ENCODE peak calls at places on chromosome 4, in nine cellular contexts. One of them, this sample, is unnamed.

GRCh38 chr4:25787891-25788331 is 74.9 kb downstream of the SEL1L3 start:
- DNase-seq in astrocyte of the spinal cord: no peak
- DNase-seq in CD4-positive, alpha-beta memory T cell: no peak
- DNase-seq in NB4: peak
- DNase-seq in ELR: no peak
- DNase-seq in HTR-8/SVneo: no peak
- DNase-seq in endothelial cell of umbilical vein: no peak
- DNase-seq in SK-MEL-5: no peak
- DNase-seq in cardiac muscle cell: peak
- DNase-seq in this sample: no peak

GRCh38 chr4:142088906-142089305 is 452.5 kb downstream of the IL15 start:
- DNase-seq in astrocyte of the spinal cord: peak
- DNase-seq in endothelial cell of umbilical vein: no peak
- DNase-seq in HTR-8/SVneo: peak
- DNase-seq in SK-MEL-5: no peak
- DNase-seq in ELR: peak
- DNase-seq in NB4: no peak
- DNase-seq in CD4-positive, alpha-beta memory T cell: no peak
- DNase-seq in cardiac muscle cell: peak
- DNase-seq in this sample: no peak

GRCh38 chr4:9602389-9602914 is 158.2 kb downstream of the DEFB131A start:
- DNase-seq in CD4-positive, alpha-beta memory T cell: no peak
- DNase-seq in NB4: no peak
- DNase-seq in cardiac muscle cell: no peak
- DNase-seq in SK-MEL-5: no peak
- DNase-seq in ELR: no peak
- DNase-seq in astrocyte of the spinal cord: no peak
- DNase-seq in HTR-8/SVneo: no peak
- DNase-seq in endothelial cell of umbilical vein: no peak
- DNase-seq in this sample: no peak

GRCh38 chr4:21656832-21657231 is 291.7 kb downstream of the KCNIP4 start:
- DNase-seq in ELR: peak
- DNase-seq in cardiac muscle cell: peak
- DNase-seq in endothelial cell of umbilical vein: peak
- DNase-seq in NB4: no peak
- DNase-seq in SK-MEL-5: no peak
- DNase-seq in HTR-8/SVneo: peak
- DNase-seq in CD4-positive, alpha-beta memory T cell: no peak
- DNase-seq in astrocyte of the spinal cord: peak
- DNase-seq in this sample: peak

GRCh38 chr4:173264960-173265281 is 69.2 kb downstream of the HMGB2 start:
- DNase-seq in ELR: no peak
- DNase-seq in cardiac muscle cell: no peak
- DNase-seq in astrocyte of the spinal cord: no peak
- DNase-seq in SK-MEL-5: no peak
- DNase-seq in endothelial cell of umbilical vein: no peak
- DNase-seq in NB4: no peak
- DNase-seq in CD4-positive, alpha-beta memory T cell: no peak
- DNase-seq in HTR-8/SVneo: no peak
- DNase-seq in this sample: no peak

GRCh38 chr4:157115613-157116340 is 39.8 kb downstream of the GLRB start:
- DNase-seq in CD4-positive, alpha-beta memory T cell: no peak
- DNase-seq in cardiac muscle cell: peak
- DNase-seq in SK-MEL-5: no peak
- DNase-seq in NB4: no peak
- DNase-seq in HTR-8/SVneo: peak
- DNase-seq in endothelial cell of umbilical vein: peak
- DNase-seq in ELR: peak
- DNase-seq in astrocyte of the spinal cord: peak
- DNase-seq in this sample: peak

GRCh38 chr4:128298852-128299251 is 11.2 kb upstream of the PGRMC2 start:
- DNase-seq in cardiac muscle cell: no peak
- DNase-seq in NB4: no peak
- DNase-seq in SK-MEL-5: peak
- DNase-seq in HTR-8/SVneo: no peak
- DNase-seq in astrocyte of the spinal cord: no peak
- DNase-seq in ELR: no peak
- DNase-seq in endothelial cell of umbilical vein: no peak
- DNase-seq in CD4-positive, alpha-beta memory T cell: no peak
- DNase-seq in this sample: no peak

GRCh38 chr4:178244785-178245184 is 802.5 kb upstream of the AGA start:
- DNase-seq in astrocyte of the spinal cord: no peak
- DNase-seq in endothelial cell of umbilical vein: no peak
- DNase-seq in SK-MEL-5: no peak
- DNase-seq in cardiac muscle cell: no peak
- DNase-seq in NB4: no peak
- DNase-seq in HTR-8/SVneo: no peak
- DNase-seq in CD4-positive, alpha-beta memory T cell: no peak
- DNase-seq in ELR: no peak
- DNase-seq in this sample: no peak

GRCh38 chr4:55635282-55635681 is 816 bp downstream of the NMU start:
- DNase-seq in SK-MEL-5: no peak
- DNase-seq in cardiac muscle cell: no peak
- DNase-seq in ELR: no peak
- DNase-seq in astrocyte of the spinal cord: peak
- DNase-seq in NB4: no peak
- DNase-seq in endothelial cell of umbilical vein: no peak
- DNase-seq in HTR-8/SVneo: no peak
- DNase-seq in CD4-positive, alpha-beta memory T cell: no peak
- DNase-seq in this sample: no peak

GRCh38 chr4:168183717-168184571 is 91.6 kb downstream of the ANXA10 start:
- DNase-seq in astrocyte of the spinal cord: peak
- DNase-seq in NB4: peak
- DNase-seq in HTR-8/SVneo: peak
- DNase-seq in ELR: peak
- DNase-seq in CD4-positive, alpha-beta memory T cell: peak
- DNase-seq in endothelial cell of umbilical vein: peak
- DNase-seq in SK-MEL-5: peak
- DNase-seq in cardiac muscle cell: peak
- DNase-seq in this sample: peak

GRCh38 chr4:140135529-140136021 is 18.4 kb downstream of the MAML3 start:
- DNase-seq in endothelial cell of umbilical vein: peak
- DNase-seq in astrocyte of the spinal cord: peak
- DNase-seq in cardiac muscle cell: peak
- DNase-seq in HTR-8/SVneo: no peak
- DNase-seq in CD4-positive, alpha-beta memory T cell: no peak
- DNase-seq in NB4: no peak
- DNase-seq in SK-MEL-5: no peak
- DNase-seq in ELR: peak
- DNase-seq in this sample: peak

GRCh38 chr4:157013656-157014055 is 42.1 kb upstream of the PDGFC start:
- DNase-seq in ELR: peak
- DNase-seq in cardiac muscle cell: peak
- DNase-seq in CD4-positive, alpha-beta memory T cell: no peak
- DNase-seq in endothelial cell of umbilical vein: no peak
- DNase-seq in NB4: no peak
- DNase-seq in SK-MEL-5: no peak
- DNase-seq in HTR-8/SVneo: no peak
- DNase-seq in astrocyte of the spinal cord: no peak
- DNase-seq in this sample: no peak

GRCh38 chr4:147567276-147567675 is 49.9 kb upstream of the TMEM184C start:
- DNase-seq in cardiac muscle cell: no peak
- DNase-seq in astrocyte of the spinal cord: no peak
- DNase-seq in SK-MEL-5: no peak
- DNase-seq in ELR: no peak
- DNase-seq in NB4: no peak
- DNase-seq in CD4-positive, alpha-beta memory T cell: no peak
- DNase-seq in endothelial cell of umbilical vein: no peak
- DNase-seq in HTR-8/SVneo: no peak
- DNase-seq in this sample: no peak

GRCh38 chr4:72107456-72107855 is 75.7 kb downstream of the NPFFR2 start:
- DNase-seq in CD4-positive, alpha-beta memory T cell: no peak
- DNase-seq in cardiac muscle cell: no peak
- DNase-seq in NB4: no peak
- DNase-seq in endothelial cell of umbilical vein: no peak
- DNase-seq in SK-MEL-5: no peak
- DNase-seq in HTR-8/SVneo: no peak
- DNase-seq in ELR: no peak
- DNase-seq in astrocyte of the spinal cord: no peak
- DNase-seq in this sample: no peak

GRCh38 chr4:113256946-113257345 is 207.5 kb downstream of the ANK2 start:
- DNase-seq in NB4: no peak
- DNase-seq in CD4-positive, alpha-beta memory T cell: no peak
- DNase-seq in HTR-8/SVneo: no peak
- DNase-seq in endothelial cell of umbilical vein: no peak
- DNase-seq in ELR: peak
- DNase-seq in astrocyte of the spinal cord: no peak
- DNase-seq in cardiac muscle cell: peak
- DNase-seq in SK-MEL-5: no peak
- DNase-seq in this sample: no peak

GRCh38 chr4:128311659-128312392 is 24.2 kb upstream of the PGRMC2 start:
- DNase-seq in HTR-8/SVneo: no peak
- DNase-seq in ELR: no peak
- DNase-seq in SK-MEL-5: no peak
- DNase-seq in endothelial cell of umbilical vein: no peak
- DNase-seq in CD4-positive, alpha-beta memory T cell: no peak
- DNase-seq in cardiac muscle cell: no peak
- DNase-seq in NB4: no peak
- DNase-seq in astrocyte of the spinal cord: no peak
- DNase-seq in this sample: peak

GRCh38 chr4:1449833-1450741 is 43.8 kb upstream of the NKX1-1 start:
- DNase-seq in NB4: peak
- DNase-seq in astrocyte of the spinal cord: no peak
- DNase-seq in CD4-positive, alpha-beta memory T cell: no peak
- DNase-seq in cardiac muscle cell: no peak
- DNase-seq in ELR: no peak
- DNase-seq in endothelial cell of umbilical vein: no peak
- DNase-seq in SK-MEL-5: no peak
- DNase-seq in HTR-8/SVneo: no peak
- DNase-seq in this sample: no peak

GRCh38 chr4:137370206-137370633 is 162.1 kb downstream of the PCDH18 start:
- DNase-seq in cardiac muscle cell: peak
- DNase-seq in astrocyte of the spinal cord: peak
- DNase-seq in HTR-8/SVneo: peak
- DNase-seq in SK-MEL-5: peak
- DNase-seq in NB4: no peak
- DNase-seq in ELR: peak
- DNase-seq in CD4-positive, alpha-beta memory T cell: no peak
- DNase-seq in endothelial cell of umbilical vein: no peak
- DNase-seq in this sample: no peak

GRCh38 chr4:29082684-29083083 is 1637.5 kb upstream of the PCDH7 start:
- DNase-seq in astrocyte of the spinal cord: no peak
- DNase-seq in HTR-8/SVneo: no peak
- DNase-seq in NB4: no peak
- DNase-seq in ELR: no peak
- DNase-seq in endothelial cell of umbilical vein: no peak
- DNase-seq in SK-MEL-5: no peak
- DNase-seq in CD4-positive, alpha-beta memory T cell: no peak
- DNase-seq in cardiac muscle cell: no peak
- DNase-seq in this sample: no peak

GRCh38 chr4:94676910-94677309 is 80.8 kb upstream of the BMPR1B start:
- DNase-seq in cardiac muscle cell: peak
- DNase-seq in astrocyte of the spinal cord: peak
- DNase-seq in endothelial cell of umbilical vein: no peak
- DNase-seq in HTR-8/SVneo: no peak
- DNase-seq in CD4-positive, alpha-beta memory T cell: no peak
- DNase-seq in ELR: no peak
- DNase-seq in NB4: no peak
- DNase-seq in SK-MEL-5: no peak
- DNase-seq in this sample: no peak

GRCh38 chr4:140151700-140152014 is 2.3 kb downstream of the MAML3 start:
- DNase-seq in astrocyte of the spinal cord: peak
- DNase-seq in ELR: peak
- DNase-seq in SK-MEL-5: peak
- DNase-seq in CD4-positive, alpha-beta memory T cell: peak
- DNase-seq in cardiac muscle cell: peak
- DNase-seq in endothelial cell of umbilical vein: peak
- DNase-seq in HTR-8/SVneo: peak
- DNase-seq in NB4: peak
- DNase-seq in this sample: peak

GRCh38 chr4:7200801-7201200 is 8.5 kb downstream of the SORCS2 start:
- DNase-seq in ELR: no peak
- DNase-seq in endothelial cell of umbilical vein: no peak
- DNase-seq in CD4-positive, alpha-beta memory T cell: no peak
- DNase-seq in cardiac muscle cell: no peak
- DNase-seq in SK-MEL-5: no peak
- DNase-seq in astrocyte of the spinal cord: no peak
- DNase-seq in NB4: no peak
- DNase-seq in HTR-8/SVneo: no peak
- DNase-seq in this sample: no peak

GRCh38 chr4:2135083-2135482 is 76.0 kb downstream of the NAT8L start:
- DNase-seq in endothelial cell of umbilical vein: peak
- DNase-seq in cardiac muscle cell: peak
- DNase-seq in SK-MEL-5: peak
- DNase-seq in ELR: peak
- DNase-seq in astrocyte of the spinal cord: peak
- DNase-seq in NB4: peak
- DNase-seq in CD4-positive, alpha-beta memory T cell: peak
- DNase-seq in HTR-8/SVneo: peak
- DNase-seq in this sample: peak

GRCh38 chr4:77695769-77696168 is 90.1 kb downstream of the CXCL13 start:
- DNase-seq in astrocyte of the spinal cord: peak
- DNase-seq in NB4: peak
- DNase-seq in HTR-8/SVneo: peak
- DNase-seq in cardiac muscle cell: peak
- DNase-seq in ELR: peak
- DNase-seq in endothelial cell of umbilical vein: peak
- DNase-seq in CD4-positive, alpha-beta memory T cell: no peak
- DNase-seq in SK-MEL-5: peak
- DNase-seq in this sample: peak

GRCh38 chr4:24999392-25000104 is 31.2 kb downstream of the LGI2 start:
- DNase-seq in CD4-positive, alpha-beta memory T cell: no peak
- DNase-seq in NB4: no peak
- DNase-seq in ELR: no peak
- DNase-seq in endothelial cell of umbilical vein: no peak
- DNase-seq in HTR-8/SVneo: no peak
- DNase-seq in astrocyte of the spinal cord: no peak
- DNase-seq in cardiac muscle cell: peak
- DNase-seq in SK-MEL-5: peak
- DNase-seq in this sample: peak

GRCh38 chr4:21688596-21689265 is 259.8 kb downstream of the KCNIP4 start:
- DNase-seq in endothelial cell of umbilical vein: no peak
- DNase-seq in cardiac muscle cell: no peak
- DNase-seq in CD4-positive, alpha-beta memory T cell: no peak
- DNase-seq in NB4: no peak
- DNase-seq in ELR: no peak
- DNase-seq in astrocyte of the spinal cord: no peak
- DNase-seq in SK-MEL-5: no peak
- DNase-seq in HTR-8/SVneo: no peak
- DNase-seq in this sample: no peak

GRCh38 chr4:170423137-170423536 is 333.4 kb upstream of the AADAT start:
- DNase-seq in cardiac muscle cell: no peak
- DNase-seq in HTR-8/SVneo: peak
- DNase-seq in astrocyte of the spinal cord: peak
- DNase-seq in NB4: no peak
- DNase-seq in ELR: peak
- DNase-seq in SK-MEL-5: no peak
- DNase-seq in endothelial cell of umbilical vein: no peak
- DNase-seq in CD4-positive, alpha-beta memory T cell: no peak
- DNase-seq in this sample: no peak

GRCh38 chr4:17324431-17324830 is 187.5 kb downstream of the QDPR start:
- DNase-seq in ELR: peak
- DNase-seq in astrocyte of the spinal cord: peak
- DNase-seq in endothelial cell of umbilical vein: peak
- DNase-seq in cardiac muscle cell: peak
- DNase-seq in HTR-8/SVneo: no peak
- DNase-seq in CD4-positive, alpha-beta memory T cell: peak
- DNase-seq in NB4: peak
- DNase-seq in SK-MEL-5: peak
- DNase-seq in this sample: peak

GRCh38 chr4:55853484-55854046 is at the start of gene EXOC1:
- DNase-seq in CD4-positive, alpha-beta memory T cell: peak
- DNase-seq in HTR-8/SVneo: peak
- DNase-seq in cardiac muscle cell: peak
- DNase-seq in astrocyte of the spinal cord: peak
- DNase-seq in endothelial cell of umbilical vein: peak
- DNase-seq in NB4: peak
- DNase-seq in ELR: peak
- DNase-seq in SK-MEL-5: peak
- DNase-seq in this sample: peak

GRCh38 chr4:90824266-90825167 is 697.3 kb downstream of the CCSER1 start:
- DNase-seq in cardiac muscle cell: no peak
- DNase-seq in SK-MEL-5: no peak
- DNase-seq in endothelial cell of umbilical vein: no peak
- DNase-seq in CD4-positive, alpha-beta memory T cell: no peak
- DNase-seq in HTR-8/SVneo: no peak
- DNase-seq in astrocyte of the spinal cord: no peak
- DNase-seq in ELR: no peak
- DNase-seq in NB4: no peak
- DNase-seq in this sample: no peak

GRCh38 chr4:186858355-186858754 is 134.7 kb upstream of the FAT1 start:
- DNase-seq in endothelial cell of umbilical vein: no peak
- DNase-seq in astrocyte of the spinal cord: no peak
- DNase-seq in cardiac muscle cell: no peak
- DNase-seq in ELR: no peak
- DNase-seq in CD4-positive, alpha-beta memory T cell: no peak
- DNase-seq in SK-MEL-5: no peak
- DNase-seq in HTR-8/SVneo: no peak
- DNase-seq in NB4: no peak
- DNase-seq in this sample: no peak